ENCODE peak calls at places on chromosomes 2 and 18, in nine cellular contexts. One of them, this sample, is unnamed.

GRCh38 chr2:1692342-1692741 is 52.0 kb downstream of the PXDN start:
- DNase-seq in NCI-H2081: no peak
- DNase-seq in nucleus accumbens: no peak
- DNase-seq in PC-3: no peak
- DNase-seq in left lobe of liver: peak
- DNase-seq in GOT3: no peak
- DNase-seq in NCI-H1092: no peak
- DNase-seq in activated T-cell treated with anti-CD3 and anti-CD28 coated beads, Interleukin-2, amount 50 U/mL, for 72 hours: no peak
- DNase-seq in pancreas: no peak
- DNase-seq in this sample: no peak

GRCh38 chr2:67311536-67311935 is 85.6 kb upstream of the ETAA1 start:
- DNase-seq in NCI-H1092: no peak
- DNase-seq in nucleus accumbens: no peak
- DNase-seq in PC-3: peak
- DNase-seq in NCI-H2081: no peak
- DNase-seq in pancreas: no peak
- DNase-seq in GOT3: no peak
- DNase-seq in activated T-cell treated with anti-CD3 and anti-CD28 coated beads, Interleukin-2, amount 50 U/mL, for 72 hours: no peak
- DNase-seq in left lobe of liver: no peak
- DNase-seq in this sample: no peak

GRCh38 chr18:59323931-59324622 is 5.6 kb upstream of the CPLX4 start:
- DNase-seq in left lobe of liver: no peak
- DNase-seq in pancreas: no peak
- DNase-seq in PC-3: no peak
- DNase-seq in NCI-H1092: no peak
- DNase-seq in nucleus accumbens: no peak
- DNase-seq in activated T-cell treated with anti-CD3 and anti-CD28 coated beads, Interleukin-2, amount 50 U/mL, for 72 hours: no peak
- DNase-seq in GOT3: no peak
- DNase-seq in NCI-H2081: no peak
- DNase-seq in this sample: no peak

GRCh38 chr2:186422226-186422625 is 63.8 kb upstream of the ZC3H15 start:
- DNase-seq in GOT3: peak
- DNase-seq in PC-3: peak
- DNase-seq in nucleus accumbens: no peak
- DNase-seq in pancreas: peak
- DNase-seq in NCI-H2081: no peak
- DNase-seq in NCI-H1092: no peak
- DNase-seq in left lobe of liver: no peak
- DNase-seq in activated T-cell treated with anti-CD3 and anti-CD28 coated beads, Interleukin-2, amount 50 U/mL, for 72 hours: no peak
- DNase-seq in this sample: no peak

GRCh38 chr2:24831736-24832421 is 38.7 kb downstream of the CENPO start:
- DNase-seq in PC-3: no peak
- DNase-seq in nucleus accumbens: peak
- DNase-seq in activated T-cell treated with anti-CD3 and anti-CD28 coated beads, Interleukin-2, amount 50 U/mL, for 72 hours: no peak
- DNase-seq in NCI-H1092: no peak
- DNase-seq in NCI-H2081: no peak
- DNase-seq in left lobe of liver: no peak
- DNase-seq in GOT3: no peak
- DNase-seq in pancreas: peak
- DNase-seq in this sample: no peak

GRCh38 chr2:26491563-26492167 is 13.7 kb upstream of the OTOF start:
- DNase-seq in NCI-H1092: no peak
- DNase-seq in GOT3: no peak
- DNase-seq in NCI-H2081: no peak
- DNase-seq in left lobe of liver: peak
- DNase-seq in activated T-cell treated with anti-CD3 and anti-CD28 coated beads, Interleukin-2, amount 50 U/mL, for 72 hours: no peak
- DNase-seq in pancreas: peak
- DNase-seq in PC-3: no peak
- DNase-seq in nucleus accumbens: no peak
- DNase-seq in this sample: no peak

GRCh38 chr2:7930800-7931635 is 750.8 kb upstream of the ID2 start:
- DNase-seq in PC-3: no peak
- DNase-seq in NCI-H1092: no peak
- DNase-seq in pancreas: no peak
- DNase-seq in GOT3: no peak
- DNase-seq in left lobe of liver: no peak
- DNase-seq in NCI-H2081: no peak
- DNase-seq in nucleus accumbens: no peak
- DNase-seq in activated T-cell treated with anti-CD3 and anti-CD28 coated beads, Interleukin-2, amount 50 U/mL, for 72 hours: peak
- DNase-seq in this sample: no peak

GRCh38 chr2:62302763-62303435 is 107.0 kb downstream of the B3GNT2 start:
- DNase-seq in nucleus accumbens: no peak
- DNase-seq in GOT3: no peak
- DNase-seq in NCI-H2081: no peak
- DNase-seq in PC-3: no peak
- DNase-seq in left lobe of liver: no peak
- DNase-seq in pancreas: no peak
- DNase-seq in activated T-cell treated with anti-CD3 and anti-CD28 coated beads, Interleukin-2, amount 50 U/mL, for 72 hours: no peak
- DNase-seq in NCI-H1092: no peak
- DNase-seq in this sample: no peak

GRCh38 chr2:70035344-70035844 is 51.9 kb upstream of the PCBP1 start:
- DNase-seq in pancreas: no peak
- DNase-seq in PC-3: no peak
- DNase-seq in NCI-H2081: no peak
- DNase-seq in activated T-cell treated with anti-CD3 and anti-CD28 coated beads, Interleukin-2, amount 50 U/mL, for 72 hours: no peak
- DNase-seq in GOT3: no peak
- DNase-seq in nucleus accumbens: no peak
- DNase-seq in left lobe of liver: no peak
- DNase-seq in NCI-H1092: no peak
- DNase-seq in this sample: no peak

GRCh38 chr2:48444404-48444803 is 85.5 kb upstream of the STON1 start:
- DNase-seq in pancreas: no peak
- DNase-seq in GOT3: no peak
- DNase-seq in PC-3: no peak
- DNase-seq in NCI-H2081: no peak
- DNase-seq in NCI-H1092: no peak
- DNase-seq in activated T-cell treated with anti-CD3 and anti-CD28 coated beads, Interleukin-2, amount 50 U/mL, for 72 hours: no peak
- DNase-seq in left lobe of liver: no peak
- DNase-seq in nucleus accumbens: no peak
- DNase-seq in this sample: no peak

GRCh38 chr2:208300847-208301618 is 35.0 kb downstream of the PIKFYVE start:
- DNase-seq in nucleus accumbens: no peak
- DNase-seq in PC-3: no peak
- DNase-seq in GOT3: no peak
- DNase-seq in pancreas: no peak
- DNase-seq in activated T-cell treated with anti-CD3 and anti-CD28 coated beads, Interleukin-2, amount 50 U/mL, for 72 hours: no peak
- DNase-seq in left lobe of liver: no peak
- DNase-seq in NCI-H2081: no peak
- DNase-seq in NCI-H1092: no peak
- DNase-seq in this sample: no peak

GRCh38 chr2:150211164-150211631 is 276.3 kb downstream of the RND3 start:
- DNase-seq in pancreas: no peak
- DNase-seq in activated T-cell treated with anti-CD3 and anti-CD28 coated beads, Interleukin-2, amount 50 U/mL, for 72 hours: no peak
- DNase-seq in nucleus accumbens: no peak
- DNase-seq in PC-3: peak
- DNase-seq in NCI-H1092: no peak
- DNase-seq in left lobe of liver: no peak
- DNase-seq in GOT3: no peak
- DNase-seq in NCI-H2081: no peak
- DNase-seq in this sample: no peak

GRCh38 chr2:70988726-70989648 is 5.7 kb downstream of the TEX261 start:
- DNase-seq in NCI-H2081: no peak
- DNase-seq in PC-3: no peak
- DNase-seq in pancreas: no peak
- DNase-seq in activated T-cell treated with anti-CD3 and anti-CD28 coated beads, Interleukin-2, amount 50 U/mL, for 72 hours: no peak
- DNase-seq in GOT3: no peak
- DNase-seq in left lobe of liver: peak
- DNase-seq in NCI-H1092: no peak
- DNase-seq in nucleus accumbens: no peak
- DNase-seq in this sample: no peak